ENCODE peak calls at places on chromosomes 4 and X, in five cellular contexts. M is heart left ventricle, O is tibial artery, H is tibial nerve, P is upper lobe of right lung. R is an unnamed sample.

GRCh38 chrX:40573763-40574162 is 7.0 kb upstream of the ATP6AP2 start:
- DNase-seq in M (no peak), O (no peak), H (no peak), P (no peak), R (no peak)

GRCh38 chr4:126986828-126987227 is 645.9 kb upstream of the INTU start:
- DNase-seq in M (no peak), O (no peak), H (no peak), P (no peak), R (no peak)

GRCh38 chrX:109774706-109775105 is 41.6 kb upstream of the ACSL4 start:
- DNase-seq in M (no peak), O (no peak), H (peak; percentile 10), P (no peak), R (no peak)

GRCh38 chr4:58275856-58276255 is 1165.7 kb upstream of the IGFBP7 start:
- DNase-seq in M (no peak), O (no peak), H (no peak), P (no peak), R (no peak)

GRCh38 chr4:2436301-2436700 is 17.5 kb downstream of the CFAP99 start:
- DNase-seq in M (no peak), O (peak; percentile 42), H (no peak), P (no peak), R (no peak)

GRCh38 chrX:131548994-131549393 is 5.1 kb downstream of the OR13H1 start:
- DNase-seq in M (no peak), O (no peak), H (no peak), P (no peak), R (no peak)

GRCh38 chrX:64192673-64193072 is 12.8 kb downstream of the AMER1 start:
- DNase-seq in M (peak; percentile 17), O (no peak), H (no peak), P (no peak), R (peak; percentile 57)

GRCh38 chr4:122117743-122118142 is 34.4 kb upstream of the BLTP1 start:
- DNase-seq in M (no peak), O (no peak), H (no peak), P (no peak), R (no peak)

GRCh38 chr4:2305766-2306501 is 44.0 kb upstream of the MXD4 start:
- DNase-seq in M (no peak), O (no peak), H (no peak), P (no peak), R (no peak)

GRCh38 chr4:36573441-36573840 is 292.0 kb downstream of the DTHD1 start:
- DNase-seq in M (no peak), O (no peak), H (no peak), P (no peak), R (no peak)

GRCh38 chr4:166078956-166079355 is 205.9 kb downstream of the TLL1 start:
- DNase-seq in M (no peak), O (no peak), H (no peak), P (no peak), R (no peak)

GRCh38 chrX:9885150-9885549 is 82.0 kb upstream of the CLDN34 start:
- DNase-seq in M (peak; percentile 29), O (no peak), H (peak; percentile 9), P (peak; percentile 80), R (no peak)

GRCh38 chr4:6119507-6120020 is 80.8 kb downstream of the JAKMIP1 start:
- DNase-seq in M (no peak), O (peak; percentile 25), H (no peak), P (no peak), R (no peak)

GRCh38 chr4:57430706-57431105 is 320.5 kb upstream of the IGFBP7 start:
- DNase-seq in M (no peak), O (no peak), H (no peak), P (no peak), R (no peak)

GRCh38 chrX:118208476-118208875 is 91.9 kb upstream of the KLHL13 start:
- DNase-seq in M (no peak), O (no peak), H (no peak), P (no peak), R (no peak)

GRCh38 chrX:118216086-118216485 is 99.5 kb upstream of the KLHL13 start:
- DNase-seq in M (no peak), O (no peak), H (no peak), P (no peak), R (no peak)

GRCh38 chrX:118215346-118215745 is 98.7 kb upstream of the KLHL13 start:
- DNase-seq in M (no peak), O (no peak), H (no peak), P (no peak), R (no peak)

GRCh38 chrX:118212817-118213183 is 96.2 kb upstream of the KLHL13 start:
- DNase-seq in M (no peak), O (no peak), H (no peak), P (no peak), R (no peak)

GRCh38 chrX:118211891-118212816 is 95.5 kb upstream of the KLHL13 start:
- DNase-seq in M (no peak), O (no peak), H (no peak), P (no peak), R (no peak)
- H3K4me3 ChIP-seq in M (no peak overlapping the region), O (no peak overlapping the region), H (no peak overlapping the region), P (no peak overlapping the region), R (no peak overlapping the region)

DNA sequence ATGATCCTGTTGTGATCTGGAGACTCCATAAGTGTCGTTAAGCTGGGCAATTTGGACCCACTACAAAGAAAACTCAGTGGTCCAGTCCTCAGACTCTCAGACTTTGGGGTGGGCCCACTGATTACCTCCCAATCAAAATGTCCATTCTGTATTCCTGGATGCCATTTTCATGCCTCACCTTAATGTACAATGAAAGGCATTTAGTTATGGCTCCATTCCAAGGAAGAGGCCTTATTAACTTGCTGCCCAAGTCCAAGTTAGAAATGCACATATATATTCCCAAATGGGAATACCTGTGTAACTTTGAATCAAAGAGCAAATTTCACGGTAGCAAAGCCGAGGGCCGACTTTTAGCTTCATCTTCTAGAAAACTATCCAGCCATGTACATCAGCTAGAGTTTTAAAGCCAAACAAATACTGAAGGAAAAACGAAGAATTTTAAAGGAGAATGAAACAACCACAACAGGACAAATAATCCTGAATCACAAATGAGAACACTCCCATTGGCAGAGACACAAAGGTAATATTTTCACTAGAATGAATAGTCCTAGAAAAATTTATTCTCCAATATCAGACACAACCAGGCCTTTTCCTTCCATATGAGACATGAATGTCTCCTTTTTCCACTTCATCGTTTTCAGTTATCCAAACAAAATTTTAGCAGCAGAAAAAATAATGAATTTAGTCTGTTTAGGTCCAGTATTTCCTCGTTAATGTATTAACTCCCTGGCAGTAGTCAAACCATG is 63.7 kb upstream of the HHIP start:
- DNase-seq in M (no peak), O (no peak), H (no peak), P (no peak), R (no peak)
- H3K27ac ChIP-seq in M (no peak overlapping the region), O (no peak overlapping the region), H (no peak overlapping the region), P (no peak overlapping the region), R (no peak overlapping the region)

GRCh38 chr4:84167089-84167488 is 332.0 kb downstream of the NKX6-1 start:
- DNase-seq in M (no peak), O (no peak), H (no peak), P (no peak), R (no peak)

GRCh38 chr4:84171871-84172270 is 327.2 kb downstream of the NKX6-1 start:
- DNase-seq in M (no peak), O (no peak), H (no peak), P (no peak), R (no peak)

GRCh38 chr4:84166486-84166885 is 332.6 kb downstream of the NKX6-1 start:
- DNase-seq in M (no peak), O (no peak), H (no peak), P (no peak), R (no peak)

DNA sequence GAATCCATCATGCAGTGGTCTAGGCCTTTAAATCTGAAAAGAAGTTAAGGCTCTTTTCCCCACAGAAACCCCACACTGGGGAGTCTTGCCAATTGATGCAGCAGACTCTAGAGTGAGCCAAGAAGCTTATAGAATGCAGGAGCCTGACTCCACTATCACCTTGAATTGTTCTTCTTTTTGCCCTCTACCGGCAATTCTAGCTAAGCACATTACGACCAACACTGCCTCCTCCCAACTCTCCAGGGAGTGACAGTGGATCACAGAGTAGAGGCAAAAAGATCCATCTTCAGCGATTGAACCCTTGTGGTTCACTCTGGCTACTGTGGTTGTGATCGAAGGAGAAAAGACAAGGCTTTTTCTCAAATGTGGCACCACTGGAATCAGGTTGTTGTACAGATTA is 331.5 kb downstream of the NKX6-1 start:
- DNase-seq in M (no peak), O (no peak), H (no peak), P (no peak), R (no peak)
- TF ChIP-seq CTCF in M (no peak), O (no peak), H (no peak), P (no peak), R (no peak)

DNA sequence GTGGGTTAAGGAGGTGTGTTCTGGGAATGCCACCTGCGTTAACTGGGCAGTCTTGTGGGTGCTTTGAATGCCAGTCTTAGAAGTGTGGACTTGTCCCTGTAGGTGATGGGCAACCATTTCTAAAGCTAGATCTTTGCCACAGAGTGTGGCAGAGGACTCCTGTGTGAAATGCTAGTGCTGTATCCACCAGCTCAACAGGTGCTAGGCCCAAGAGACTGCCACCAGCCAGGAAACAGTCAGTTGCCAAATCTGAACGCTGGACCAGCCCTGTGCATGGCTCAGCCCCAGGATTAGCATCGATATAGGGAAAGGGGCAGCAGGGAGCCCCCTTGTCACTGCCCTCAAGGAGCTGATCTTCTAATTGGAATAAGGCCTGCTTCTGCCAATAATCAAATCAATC is 35.3 kb downstream of the STARD8 start:
- DNase-seq in M (no peak), O (no peak), H (no peak), P (no peak), R (no peak)
- H3K4me3 ChIP-seq in M (no peak overlapping the region), O (no peak overlapping the region), H (no peak overlapping the region), P (no peak overlapping the region), R (no peak overlapping the region)

GRCh38 chr4:1309261-1310010 is 19.7 kb downstream of the MAEA start:
- DNase-seq in M (peak; percentile 88), O (peak; percentile 96), H (peak; percentile 84), P (peak; percentile 94), R (peak; percentile 95)

GRCh38 chr4:1307951-1308735 is 18.5 kb downstream of the MAEA start:
- DNase-seq in M (no peak), O (no peak), H (no peak), P (no peak), R (no peak)

GRCh38 chr4:1305781-1306455 is 16.2 kb downstream of the MAEA start:
- DNase-seq in M (no peak), O (no peak), H (no peak), P (no peak), R (no peak)

GRCh38 chr4:1302159-1302558 is 12.5 kb downstream of the MAEA start:
- DNase-seq in M (no peak), O (no peak), H (no peak), P (no peak), R (no peak)

GRCh38 chr4:1305261-1305711 is 15.6 kb downstream of the MAEA start:
- DNase-seq in M (no peak), O (no peak), H (no peak), P (no peak), R (no peak)
- H3K27ac ChIP-seq in M (no peak overlapping the region), O (no peak overlapping the region), H (no peak overlapping the region), P (no peak overlapping the region), R (no peak overlapping the region)

R was measured in coronary artery.